ENCODE peak calls at places on chromosome 14, in four cellular contexts. V is mucosa of descending colon; I is body of pancreas; A is CD4-positive, alpha-beta memory T cell. J is an unnamed sample.

GRCh38 chr14:68672609-68673285 is 120.1 kb downstream of the ZFP36L1 start:
- DNase-seq in I (no peak), A (no peak), V (no peak), J (no peak)

GRCh38 chr14:22002860-22003284 is 329.3 kb upstream of the OR4E1 start:
- DNase-seq in V (no peak), I (no peak), A (peak; percentile 53), J (peak; percentile 18)

GRCh38 chr14:102749833-102750775 is 27.1 kb upstream of the TRAF3 start:
- DNase-seq in I (no peak), A (no peak), V (no peak), J (no peak)

GRCh38 chr14:54893151-54893760 is 9.4 kb downstream of the GCH1 start:
- DNase-seq in V (no peak), I (peak; percentile 73), A (peak; percentile 46), J (peak; percentile 55)

GRCh38 chr14:30874120-30874998 is at the start of gene COCH:
- DNase-seq in I (peak; percentile 49), A (peak; percentile 20), V (peak; percentile 51), J (peak; percentile 81)

GRCh38 chr14:101360045-101360931 is 201.0 kb upstream of the DIO3 start:
- DNase-seq in I (peak; percentile 35), V (no peak), A (no peak), J (no peak)

GRCh38 chr14:20631821-20632389 is 9.6 kb downstream of the OR6S1 start:
- DNase-seq in A (no peak), I (peak; percentile 62), V (peak; percentile 77), J (peak; percentile 80)

GRCh38 chr14:59293934-59294661 is 105.6 kb downstream of the DAAM1 start:
- DNase-seq in I (no peak), V (no peak), A (no peak), J (no peak)

GRCh38 chr14:61358812-61359211 is 37.4 kb downstream of the PRKCH start:
- DNase-seq in A (no peak), V (no peak), I (no peak), J (no peak)

GRCh38 chr14:32567543-32568384 is 238.7 kb downstream of the AKAP6 start:
- DNase-seq in V (no peak), A (no peak), I (no peak), J (no peak)

DNA sequence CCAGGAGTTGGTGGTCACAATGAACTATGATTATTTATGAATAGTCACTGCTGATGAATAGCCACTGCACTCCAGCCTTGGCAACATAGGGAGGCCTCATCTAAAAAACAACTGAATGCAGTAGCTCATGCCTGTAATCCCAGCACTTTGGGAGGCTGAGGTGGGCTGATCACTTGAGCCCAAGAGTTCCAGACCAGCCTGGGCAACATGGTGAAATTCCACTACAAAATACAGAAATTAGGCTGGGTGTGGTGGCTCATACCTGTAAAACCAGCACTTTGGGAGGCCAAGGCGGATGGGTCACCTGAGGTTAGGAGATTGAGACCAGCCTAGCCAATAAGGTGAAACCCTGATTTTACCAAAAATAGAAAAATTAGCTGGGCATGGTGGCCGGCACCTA is 13.5 kb upstream of the FAM177A1 start:
- DNase-seq in I (no peak), V (no peak), A (no peak), J (no peak)
- H3K9me3 ChIP-seq in I (no peaks in the 10 kb centered on the region), V (peaks cover 2% of the 10 kb centered on the region), A (peaks cover 6% of the 10 kb centered on the region), J (no peaks in the 10 kb centered on the region)

GRCh38 chr14:28243600-28243999 is 523.0 kb upstream of the FOXG1 start:
- DNase-seq in V (no peak), I (no peak), A (no peak), J (no peak)

GRCh38 chr14:28242895-28243294 is 523.7 kb upstream of the FOXG1 start:
- DNase-seq in A (no peak), I (no peak), V (no peak), J (no peak)

GRCh38 chr14:28240909-28241308 is 525.7 kb upstream of the FOXG1 start:
- DNase-seq in A (no peak), I (no peak), V (no peak), J (no peak)

GRCh38 chr14:28245216-28245615 is 521.4 kb upstream of the FOXG1 start:
- DNase-seq in I (no peak), A (no peak), V (no peak), J (no peak)
- H3K9me3 ChIP-seq in I (no peaks in the 10 kb centered on the region), A (no peaks in the 10 kb centered on the region), V (no peaks in the 10 kb centered on the region), J (no peaks in the 10 kb centered on the region)

GRCh38 chr14:26791117-26791806 is 193.4 kb upstream of the NOVA1 start:
- DNase-seq in A (no peak), V (no peak), I (no peak), J (no peak)
- H3K9me3 ChIP-seq in A (peaks cover 4% of the 10 kb centered on the region), V (no peaks in the 10 kb centered on the region), I (no peaks in the 10 kb centered on the region), J (no peaks in the 10 kb centered on the region)

GRCh38 chr14:104309657-104310369 is 171.4 kb downstream of the KIF26A start:
- DNase-seq in A (no peak), I (no peak), V (peak; percentile 26), J (no peak)
- H3K9me3 ChIP-seq in A (no peaks in the 10 kb centered on the region), I (no peaks in the 10 kb centered on the region), V (no peaks in the 10 kb centered on the region), J (peaks cover 3% of the 10 kb centered on the region)

DNA sequence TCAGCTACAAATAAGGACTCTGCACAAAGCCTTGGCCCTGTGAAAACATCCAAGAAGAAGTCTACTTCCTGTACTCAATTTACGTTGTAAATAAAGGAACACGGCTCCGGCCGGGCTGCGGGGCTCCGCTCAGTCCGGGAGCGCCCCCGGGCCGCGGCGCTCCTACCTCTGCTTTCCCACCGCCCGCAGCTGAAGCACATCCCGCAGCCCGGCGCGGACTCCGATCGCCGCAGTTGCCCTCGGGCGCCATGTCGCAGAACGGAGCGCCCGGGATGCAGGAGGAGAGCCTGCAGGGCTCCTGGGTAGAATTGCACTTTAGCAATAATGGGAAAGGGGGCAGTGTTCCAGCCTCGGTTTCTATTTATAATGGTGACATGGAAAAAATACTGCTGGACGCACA is 502.3 kb upstream of the FOXG1 start:
- DNase-seq in A (no peak), V (no peak), I (no peak), J (peak; percentile 53)
- H3K9me3 ChIP-seq in A (no peaks in the 10 kb centered on the region), V (peaks cover 6% of the 10 kb centered on the region), I (no peaks in the 10 kb centered on the region), J (no peaks in the 10 kb centered on the region)